ENCODE peak calls at places on chromosomes 12 and 14, in four cellular contexts. F, J, K and G are unnamed samples.

GRCh38 chr12:104669057-104669770 is 212.5 kb downstream of the CHST11 start:
- DNase-seq in F (no peak), J (no peak), K (peak), G (peak)

GRCh38 chr12:10395390-10395998 is 5.7 kb upstream of the KLRK1 start:
- DNase-seq in F (no peak), J (peak), K (peak), G (no peak)

GRCh38 chr12:21962236-21962635 is 21.0 kb upstream of the ABCC9 start:
- DNase-seq in F (no peak), J (no peak), K (no peak), G (no peak)

GRCh38 chr14:64906022-64906421 is 8.2 kb upstream of the CHURC1 start:
- DNase-seq in F (no peak), J (no peak), K (no peak), G (no peak)

GRCh38 chr12:50764861-50765324 is 992 bp downstream of the ATF1 start:
- DNase-seq in F (peak), J (no peak), K (peak), G (no peak)

GRCh38 chr12:6539276-6540134 is 5.2 kb downstream of the GAPDH start:
- DNase-seq in F (no peak), J (peak), K (no peak), G (no peak)

GRCh38 chr12:94678396-94678795 is 28.0 kb upstream of the TMCC3 start:
- DNase-seq in F (no peak), J (no peak), K (no peak), G (no peak)

GRCh38 chr14:80585506-80585835 is 356.1 kb downstream of the CEP128 start:
- DNase-seq in F (no peak), J (no peak), K (no peak), G (no peak)

GRCh38 chr14:90093942-90094595 is 32.3 kb downstream of the KCNK13 start:
- DNase-seq in F (no peak), J (no peak), K (peak), G (no peak)

GRCh38 chr12:45725631-45726593 is 3.6 kb upstream of the ARID2 start:
- DNase-seq in F (no peak), J (no peak), K (peak), G (peak)

GRCh38 chr12:52132754-52133161 is 53.3 kb downstream of the SMIM41 start:
- DNase-seq in F (no peak), J (no peak), K (no peak), G (no peak)

GRCh38 chr12:100661300-100661951 is 87.9 kb downstream of the GAS2L3 start:
- DNase-seq in F (no peak), J (no peak), K (no peak), G (no peak)

GRCh38 chr12:132275110-132275531 is 54.3 kb downstream of the GALNT9 start:
- DNase-seq in F (no peak), J (no peak), K (peak), G (no peak)

GRCh38 chr14:52233693-52234092 is 33.8 kb upstream of the PTGDR start:
- DNase-seq in F (no peak), J (no peak), K (no peak), G (no peak)

GRCh38 chr14:105883066-105884005 is 357.0 kb downstream of the TMEM121 start:
- DNase-seq in F (no peak), J (peak), K (no peak), G (no peak)

GRCh38 chr14:54776361-54777001 is 126.1 kb downstream of the GCH1 start:
- DNase-seq in F (peak), J (peak), K (peak), G (peak)

GRCh38 chr14:75141967-75142366 is 15.1 kb upstream of the NEK9 start:
- DNase-seq in F (no peak), J (no peak), K (no peak), G (no peak)

GRCh38 chr12:84150226-84150625 is 762.4 kb downstream of the SLC6A15 start:
- DNase-seq in F (no peak), J (no peak), K (no peak), G (no peak)

GRCh38 chr12:119989619-119990381 is 764 bp downstream of the BICDL1 start:
- DNase-seq in F (peak), J (peak), K (no peak), G (peak)

GRCh38 chr12:26239127-26239500 is 43.7 kb downstream of the SSPN start:
- DNase-seq in F (no peak), J (no peak), K (no peak), G (no peak)

GRCh38 chr14:93018401-93018800 is 95.5 kb downstream of the CHGA start:
- DNase-seq in F (no peak), J (no peak), K (no peak), G (no peak)